ENCODE peak calls at places on chromosomes 13 and 19, in ten cellular contexts. One of them, this sample, is unnamed.

GRCh38 chr13:42405665-42406390 is 133.9 kb downstream of the AKAP11 start:
- DNase-seq in body of pancreas: no peak
- DNase-seq in IMR-90: peak
- DNase-seq in Peyer's patch: peak
- DNase-seq in ovary: no peak
- DNase-seq in heart left ventricle: no peak
- DNase-seq in testis: no peak
- DNase-seq in spleen: no peak
- DNase-seq in tibial nerve: no peak
- DNase-seq in A549: no peak
- DNase-seq in this sample: no peak

GRCh38 chr19:29524912-29525870 is 603 bp upstream of the VSTM2B start:
- DNase-seq in body of pancreas: no peak
- DNase-seq in IMR-90: no peak
- DNase-seq in Peyer's patch: no peak
- DNase-seq in ovary: no peak
- DNase-seq in heart left ventricle: peak
- DNase-seq in testis: no peak
- DNase-seq in spleen: peak
- DNase-seq in tibial nerve: no peak
- DNase-seq in A549: no peak
- DNase-seq in this sample: no peak

GRCh38 chr13:49421391-49421790 is 22.5 kb downstream of the CAB39L start:
- DNase-seq in body of pancreas: peak
- DNase-seq in IMR-90: no peak
- DNase-seq in Peyer's patch: no peak
- DNase-seq in ovary: peak
- DNase-seq in heart left ventricle: no peak
- DNase-seq in testis: peak
- DNase-seq in spleen: no peak
- DNase-seq in tibial nerve: no peak
- DNase-seq in A549: peak
- DNase-seq in this sample: no peak

GRCh38 chr19:13022111-13022858 is 27.0 kb downstream of the NFIX start:
- DNase-seq in body of pancreas: no peak
- DNase-seq in IMR-90: peak
- DNase-seq in Peyer's patch: no peak
- DNase-seq in ovary: no peak
- DNase-seq in heart left ventricle: no peak
- DNase-seq in testis: no peak
- DNase-seq in spleen: no peak
- DNase-seq in tibial nerve: no peak
- DNase-seq in A549: no peak
- DNase-seq in this sample: no peak

GRCh38 chr13:97255515-97255999 is 33.4 kb downstream of the MBNL2 start:
- DNase-seq in body of pancreas: no peak
- DNase-seq in IMR-90: peak
- DNase-seq in Peyer's patch: no peak
- DNase-seq in ovary: no peak
- DNase-seq in heart left ventricle: no peak
- DNase-seq in testis: no peak
- DNase-seq in spleen: no peak
- DNase-seq in tibial nerve: no peak
- DNase-seq in A549: peak
- DNase-seq in this sample: no peak

GRCh38 chr19:39553082-39553652 is 13.2 kb upstream of the EID2 start:
- DNase-seq in body of pancreas: no peak
- DNase-seq in IMR-90: no peak
- DNase-seq in Peyer's patch: no peak
- DNase-seq in ovary: no peak
- DNase-seq in heart left ventricle: no peak
- DNase-seq in testis: no peak
- DNase-seq in spleen: no peak
- DNase-seq in tibial nerve: no peak
- DNase-seq in A549: no peak
- DNase-seq in this sample: no peak

GRCh38 chr13:113814435-113814821 is 49.4 kb downstream of the GAS6 start:
- DNase-seq in body of pancreas: no peak
- DNase-seq in IMR-90: peak
- DNase-seq in Peyer's patch: no peak
- DNase-seq in ovary: no peak
- DNase-seq in heart left ventricle: peak
- DNase-seq in testis: no peak
- DNase-seq in spleen: peak
- DNase-seq in tibial nerve: no peak
- DNase-seq in A549: no peak
- DNase-seq in this sample: no peak

GRCh38 chr13:110628952-110629701 is 13.8 kb downstream of the NAXD start:
- DNase-seq in body of pancreas: no peak
- DNase-seq in IMR-90: no peak
- DNase-seq in Peyer's patch: no peak
- DNase-seq in ovary: peak
- DNase-seq in heart left ventricle: no peak
- DNase-seq in testis: no peak
- DNase-seq in spleen: no peak
- DNase-seq in tibial nerve: no peak
- DNase-seq in A549: no peak
- DNase-seq in this sample: no peak

GRCh38 chr13:109835321-109835720 is 48.9 kb upstream of the IRS2 start:
- DNase-seq in body of pancreas: no peak
- DNase-seq in IMR-90: peak
- DNase-seq in Peyer's patch: no peak
- DNase-seq in ovary: no peak
- DNase-seq in heart left ventricle: no peak
- DNase-seq in testis: no peak
- DNase-seq in spleen: no peak
- DNase-seq in tibial nerve: no peak
- DNase-seq in A549: no peak
- DNase-seq in this sample: no peak

GRCh38 chr19:44955500-44956439 is 590 bp downstream of the CLPTM1 start:
- DNase-seq in body of pancreas: no peak
- DNase-seq in IMR-90: no peak
- DNase-seq in Peyer's patch: no peak
- DNase-seq in ovary: no peak
- DNase-seq in heart left ventricle: no peak
- DNase-seq in testis: peak
- DNase-seq in spleen: no peak
- DNase-seq in tibial nerve: no peak
- DNase-seq in A549: no peak
- DNase-seq in this sample: no peak

GRCh38 chr13:87666826-87667225 is 4.3 kb upstream of the SLITRK5 start:
- DNase-seq in body of pancreas: no peak
- DNase-seq in IMR-90: no peak
- DNase-seq in Peyer's patch: no peak
- DNase-seq in ovary: no peak
- DNase-seq in heart left ventricle: no peak
- DNase-seq in testis: no peak
- DNase-seq in spleen: no peak
- DNase-seq in tibial nerve: no peak
- DNase-seq in A549: no peak
- DNase-seq in this sample: no peak

GRCh38 chr19:39156230-39156890 is 30.8 kb downstream of the PAK4 start:
- DNase-seq in body of pancreas: peak
- DNase-seq in IMR-90: peak
- DNase-seq in Peyer's patch: no peak
- DNase-seq in ovary: no peak
- DNase-seq in heart left ventricle: no peak
- DNase-seq in testis: no peak
- DNase-seq in spleen: no peak
- DNase-seq in tibial nerve: no peak
- DNase-seq in A549: no peak
- DNase-seq in this sample: no peak

GRCh38 chr13:106471957-106472543 is 63.4 kb downstream of the EFNB2 start:
- DNase-seq in body of pancreas: peak
- DNase-seq in IMR-90: peak
- DNase-seq in Peyer's patch: peak
- DNase-seq in ovary: peak
- DNase-seq in heart left ventricle: no peak
- DNase-seq in testis: peak
- DNase-seq in spleen: no peak
- DNase-seq in tibial nerve: no peak
- DNase-seq in A549: peak
- DNase-seq in this sample: peak

GRCh38 chr19:46448601-46449000 is 19.9 kb upstream of the PNMA8C start:
- DNase-seq in body of pancreas: no peak
- DNase-seq in IMR-90: no peak
- DNase-seq in Peyer's patch: no peak
- DNase-seq in ovary: no peak
- DNase-seq in heart left ventricle: no peak
- DNase-seq in testis: no peak
- DNase-seq in spleen: no peak
- DNase-seq in tibial nerve: no peak
- DNase-seq in A549: no peak
- DNase-seq in this sample: no peak

GRCh38 chr13:27425918-27426630 is 1.7 kb downstream of the GTF3A start:
- DNase-seq in body of pancreas: peak
- DNase-seq in IMR-90: peak
- DNase-seq in Peyer's patch: peak
- DNase-seq in ovary: peak
- DNase-seq in heart left ventricle: peak
- DNase-seq in testis: peak
- DNase-seq in spleen: peak
- DNase-seq in tibial nerve: peak
- DNase-seq in A549: peak
- DNase-seq in this sample: peak
- TF ChIP-seq POLR2A in body of pancreas: peak
- TF ChIP-seq POLR2A in IMR-90: no peak
- TF ChIP-seq POLR2A in Peyer's patch: peak
- TF ChIP-seq POLR2A in ovary: no peak
- TF ChIP-seq POLR2A in heart left ventricle: no peak
- TF ChIP-seq POLR2A in testis: no peak
- TF ChIP-seq POLR2A in spleen: no peak
- TF ChIP-seq POLR2A in tibial nerve: no peak
- TF ChIP-seq POLR2A in A549: no peak
- TF ChIP-seq POLR2A in this sample: no peak

GRCh38 chr13:32259116-32259515 is 56.0 kb downstream of the ZAR1L start:
- DNase-seq in body of pancreas: no peak
- DNase-seq in IMR-90: no peak
- DNase-seq in Peyer's patch: no peak
- DNase-seq in ovary: no peak
- DNase-seq in heart left ventricle: no peak
- DNase-seq in testis: no peak
- DNase-seq in spleen: no peak
- DNase-seq in tibial nerve: no peak
- DNase-seq in A549: peak
- DNase-seq in this sample: no peak
- TF ChIP-seq CTCF in body of pancreas: no peak
- TF ChIP-seq CTCF in IMR-90: no peak
- TF ChIP-seq CTCF in Peyer's patch: no peak
- TF ChIP-seq CTCF in ovary: no peak
- TF ChIP-seq CTCF in heart left ventricle: no peak
- TF ChIP-seq CTCF in testis: no peak
- TF ChIP-seq CTCF in spleen: no peak
- TF ChIP-seq CTCF in tibial nerve: no peak
- TF ChIP-seq CTCF in A549: no peak
- TF ChIP-seq CTCF in this sample: no peak

GRCh38 chr13:51583469-51583874 is 790 bp upstream of the WDFY2 start:
- DNase-seq in body of pancreas: no peak
- DNase-seq in IMR-90: no peak
- DNase-seq in Peyer's patch: no peak
- DNase-seq in ovary: peak
- DNase-seq in heart left ventricle: no peak
- DNase-seq in testis: no peak
- DNase-seq in spleen: no peak
- DNase-seq in tibial nerve: peak
- DNase-seq in A549: no peak
- DNase-seq in this sample: no peak

GRCh38 chr13:51585696-51586095 is 1.4 kb downstream of the WDFY2 start:
- DNase-seq in body of pancreas: no peak
- DNase-seq in IMR-90: peak
- DNase-seq in Peyer's patch: no peak
- DNase-seq in ovary: no peak
- DNase-seq in heart left ventricle: no peak
- DNase-seq in testis: no peak
- DNase-seq in spleen: no peak
- DNase-seq in tibial nerve: no peak
- DNase-seq in A549: no peak
- DNase-seq in this sample: no peak

GRCh38 chr13:51584731-51585191 is 499 bp downstream of the WDFY2 start:
- DNase-seq in body of pancreas: peak
- DNase-seq in IMR-90: peak
- DNase-seq in Peyer's patch: peak
- DNase-seq in ovary: no peak
- DNase-seq in heart left ventricle: peak
- DNase-seq in testis: peak
- DNase-seq in spleen: no peak
- DNase-seq in tibial nerve: peak
- DNase-seq in A549: peak
- DNase-seq in this sample: peak

GRCh38 chr13:51585234-51585672 is 991 bp downstream of the WDFY2 start:
- DNase-seq in body of pancreas: peak
- DNase-seq in IMR-90: peak
- DNase-seq in Peyer's patch: no peak
- DNase-seq in ovary: no peak
- DNase-seq in heart left ventricle: no peak
- DNase-seq in testis: peak
- DNase-seq in spleen: no peak
- DNase-seq in tibial nerve: peak
- DNase-seq in A549: no peak
- DNase-seq in this sample: no peak

GRCh38 chr13:51583875-51584730 is at the start of gene WDFY2:
- DNase-seq in body of pancreas: peak
- DNase-seq in IMR-90: peak
- DNase-seq in Peyer's patch: peak
- DNase-seq in ovary: peak
- DNase-seq in heart left ventricle: peak
- DNase-seq in testis: peak
- DNase-seq in spleen: peak
- DNase-seq in tibial nerve: peak
- DNase-seq in A549: peak
- DNase-seq in this sample: peak
- TF ChIP-seq POLR2A in body of pancreas: peak
- TF ChIP-seq POLR2A in IMR-90: peak
- TF ChIP-seq POLR2A in Peyer's patch: peak
- TF ChIP-seq POLR2A in ovary: peak
- TF ChIP-seq POLR2A in heart left ventricle: no peak
- TF ChIP-seq POLR2A in testis: peak
- TF ChIP-seq POLR2A in spleen: no peak
- TF ChIP-seq POLR2A in tibial nerve: peak
- TF ChIP-seq POLR2A in A549: peak
- TF ChIP-seq POLR2A in this sample: peak

DNA sequence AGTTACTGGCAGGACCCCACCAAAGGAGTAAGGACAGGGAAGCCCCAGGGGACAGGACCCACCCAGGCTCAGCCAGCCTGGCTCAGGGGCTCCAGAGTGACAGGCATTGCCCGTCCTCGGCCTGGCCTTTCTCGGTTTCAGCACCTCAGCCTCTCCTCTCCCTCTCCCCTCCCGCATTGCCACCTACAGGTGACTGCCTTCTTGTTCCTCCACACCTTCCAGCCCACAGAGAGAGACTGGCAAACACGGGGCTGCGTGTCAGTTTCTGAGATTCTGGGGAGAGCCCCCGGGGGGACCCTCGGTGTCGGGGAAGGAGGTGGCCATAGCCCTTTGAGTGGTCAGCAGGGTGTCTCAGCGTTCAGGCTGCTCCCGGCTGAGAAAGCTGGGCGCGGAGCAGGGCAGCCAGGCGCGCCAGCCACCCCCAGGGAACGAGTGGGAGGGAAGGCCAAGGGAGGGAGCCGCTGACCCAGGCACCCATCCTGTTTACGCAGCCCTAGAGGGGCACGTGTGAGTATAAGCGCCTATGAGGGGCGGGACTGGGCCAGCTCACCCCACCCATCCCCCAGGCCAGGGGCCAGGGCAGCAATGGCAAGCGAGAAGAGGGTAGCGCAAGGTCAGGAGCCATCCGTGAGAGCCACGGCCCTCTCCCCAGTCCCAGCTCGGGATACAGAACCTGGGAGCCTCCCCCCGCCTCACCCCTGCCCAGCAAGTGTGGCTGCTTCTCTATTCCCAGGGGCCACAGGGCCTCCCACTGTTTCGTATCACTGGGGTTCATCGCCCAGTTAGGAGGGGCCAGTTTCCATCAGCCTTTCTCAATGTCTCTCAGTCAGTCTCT is 743 bp upstream of the DMKN start:
- DNase-seq in body of pancreas: no peak
- DNase-seq in IMR-90: no peak
- DNase-seq in Peyer's patch: no peak
- DNase-seq in ovary: no peak
- DNase-seq in heart left ventricle: no peak
- DNase-seq in testis: no peak
- DNase-seq in spleen: no peak
- DNase-seq in tibial nerve: no peak
- DNase-seq in A549: no peak
- DNase-seq in this sample: no peak
- TF ChIP-seq CTCF in body of pancreas: no peak
- TF ChIP-seq CTCF in IMR-90: no peak
- TF ChIP-seq CTCF in Peyer's patch: no peak
- TF ChIP-seq CTCF in ovary: no peak
- TF ChIP-seq CTCF in heart left ventricle: no peak
- TF ChIP-seq CTCF in testis: no peak
- TF ChIP-seq CTCF in spleen: no peak
- TF ChIP-seq CTCF in tibial nerve: no peak
- TF ChIP-seq CTCF in A549: no peak
- TF ChIP-seq CTCF in this sample: no peak